ENCODE peak calls at places on chromosomes 2 and 18, in five cellular contexts. Z is CD4-positive, alpha-beta T cell; S is right cardiac atrium; Y is AG20443; U is nucleus accumbens. K is an unnamed sample.

GRCh38 chr18:77077836-77078456 is 54.6 kb downstream of the MBP start:
- DNase-seq in Z (no peak), Y (no peak), U (no peak), S (no peak), K (no peak)

GRCh38 chr2:148528356-148529064 is 116.0 kb upstream of the EPC2 start:
- DNase-seq in Y (no peak), S (no peak), U (no peak), Z (no peak), K (no peak)

GRCh38 chr2:70270323-70270722 is 12.4 kb downstream of the PCYOX1 start:
- DNase-seq in U (no peak), S (no peak), Z (no peak), Y (no peak), K (no peak)

GRCh38 chr2:52536929-52537460 is 1230.6 kb upstream of the CHAC2 start:
- DNase-seq in Z (no peak), U (no peak), S (no peak), Y (no peak), K (no peak)

GRCh38 chr2:227479865-227480475 is 8.0 kb downstream of the AGFG1 start:
- DNase-seq in S (no peak), Y (peak), U (no peak), Z (no peak), K (no peak)

GRCh38 chr2:239302808-239303557 is 97.8 kb downstream of the HDAC4 start:
- DNase-seq in Z (no peak), U (no peak), S (no peak), Y (no peak), K (peak)

GRCh38 chr2:216478151-216478550 is 20.5 kb upstream of the RPL37A start:
- DNase-seq in S (no peak), U (peak), Z (no peak), Y (peak), K (no peak)

GRCh38 chr18:79552696-79553095 is 126.9 kb upstream of the CTDP1 start:
- DNase-seq in U (no peak), Z (no peak), S (no peak), Y (no peak), K (peak)

K was measured in kidney.